ENCODE peak calls at places on chromosome 5, in six cellular contexts. D is progenitor cell of endocrine pancreas, R is AG09319, X is astrocyte of the spinal cord, P is kidney epithelial cell, H is lower lobe of right lung. K is an unnamed sample.

GRCh38 chr5:126805108-126805507 is 28.2 kb downstream of the LMNB1 start:
- DNase-seq in H (no peak), P (no peak), X (peak), D (no peak), R (peak), K (peak)

GRCh38 chr5:72159501-72159911 is 52.2 kb downstream of the MAP1B start:
- DNase-seq in X (peak), R (no peak), D (no peak), H (no peak), P (no peak), K (no peak)

GRCh38 chr5:38448553-38449350 is 107.7 kb downstream of the LIFR start:
- DNase-seq in D (no peak), X (no peak), P (no peak), R (no peak), H (no peak), K (no peak)

GRCh38 chr5:86909461-86909881 is 291.7 kb downstream of the COX7C start:
- DNase-seq in P (no peak), X (peak), D (no peak), H (no peak), R (no peak), K (peak)

GRCh38 chr5:149422429-149423286 is 43.6 kb upstream of the IL17B start:
- DNase-seq in X (peak), R (no peak), D (no peak), H (peak), P (no peak), K (no peak)

GRCh38 chr5:31581498-31582099 is 49.5 kb downstream of the C5orf22 start:
- DNase-seq in R (peak), X (peak), H (no peak), P (no peak), D (no peak), K (peak)

GRCh38 chr5:81265101-81265500 is 32.0 kb downstream of the CKMT2 start:
- DNase-seq in P (no peak), X (peak), H (no peak), D (no peak), R (no peak), K (no peak)

GRCh38 chr5:171316258-171317121 is 7.4 kb downstream of the TLX3 start:
- DNase-seq in D (no peak), P (no peak), R (no peak), X (peak), H (no peak), K (no peak)

GRCh38 chr5:175520321-175520720 is 42.0 kb downstream of the SFXN1 start:
- DNase-seq in D (no peak), P (no peak), H (no peak), R (no peak), X (no peak), K (no peak)

GRCh38 chr5:151382576-151382975 is 35.2 kb upstream of the SLC36A2 start:
- DNase-seq in H (no peak), D (no peak), R (no peak), P (no peak), X (no peak), K (peak)

GRCh38 chr5:95704150-95704549 is 21.4 kb upstream of the SPATA9 start:
- DNase-seq in R (no peak), H (no peak), D (no peak), P (no peak), X (no peak), K (no peak)

GRCh38 chr5:81542242-81542641 is 148.3 kb upstream of the ACOT12 start:
- DNase-seq in X (no peak), D (no peak), R (no peak), P (no peak), H (no peak), K (no peak)

GRCh38 chr5:74767579-74767913 is 497 bp downstream of the NSA2 start:
- DNase-seq in P (no peak), H (no peak), D (no peak), R (no peak), X (no peak), K (peak)

GRCh38 chr5:58849995-58850667 is 267.3 kb downstream of the RAB3C start:
- DNase-seq in H (peak), X (peak), D (peak), P (peak), R (no peak), K (peak)

GRCh38 chr5:20570486-20570885 is 582.5 kb upstream of the CDH18 start:
- DNase-seq in P (no peak), X (no peak), H (no peak), D (no peak), R (no peak), K (peak)

GRCh38 chr5:134975843-134976242 is 8.1 kb downstream of the CATSPER3 start:
- DNase-seq in H (no peak), D (no peak), X (no peak), P (no peak), R (no peak), K (no peak)

GRCh38 chr5:150604010-150604409 is 36.5 kb upstream of the SYNPO start:
- DNase-seq in D (no peak), R (no peak), H (peak), P (no peak), X (no peak), K (no peak)

GRCh38 chr5:10702040-10702629 is 58.9 kb downstream of the DAP start:
- DNase-seq in X (peak), D (no peak), H (no peak), R (peak), P (peak), K (peak)

GRCh38 chr5:181114844-181115778 is 15.9 kb downstream of the OR2V1 start:
- DNase-seq in X (peak), H (no peak), P (peak), D (no peak), R (no peak), K (peak)

GRCh38 chr5:1644810-1645571 is 121.2 kb upstream of the LPCAT1 start:
- DNase-seq in D (peak), H (peak), R (peak), X (peak), P (no peak), K (peak)

GRCh38 chr5:178642351-178642909 is 15.6 kb upstream of the CLK4 start:
- DNase-seq in R (peak), D (no peak), P (peak), X (peak), H (no peak), K (peak)

GRCh38 chr5:138489705-138490104 is 24.4 kb downstream of the EGR1 start:
- DNase-seq in R (no peak), P (no peak), D (no peak), X (no peak), H (no peak), K (no peak)

GRCh38 chr5:77843570-77844407 is 67.7 kb upstream of the TBCA start:
- DNase-seq in D (no peak), R (no peak), H (no peak), X (no peak), P (no peak), K (no peak)

GRCh38 chr5:106600803-106601202 is 1069.9 kb downstream of the EFNA5 start:
- DNase-seq in H (no peak), D (no peak), X (no peak), R (no peak), P (no peak), K (no peak)

GRCh38 chr5:35651002-35651756 is 33.5 kb downstream of the SPEF2 start:
- DNase-seq in P (no peak), H (no peak), D (no peak), R (peak), X (peak), K (peak)

GRCh38 chr5:17794201-17794600 is 159.9 kb downstream of the TAF11L14 start:
- DNase-seq in H (no peak), D (no peak), P (no peak), R (no peak), X (no peak), K (no peak)

GRCh38 chr5:68193481-68194036 is 22.0 kb upstream of the PIK3R1 start:
- DNase-seq in R (no peak), D (no peak), H (no peak), X (peak), P (no peak), K (no peak)

GRCh38 chr5:93267276-93267675 is 313.7 kb downstream of the NR2F1-AS1 start:
- DNase-seq in D (no peak), P (no peak), R (no peak), H (no peak), X (no peak), K (no peak)

GRCh38 chr5:103271570-103272289 is 13.2 kb downstream of the MACIR start:
- DNase-seq in R (no peak), P (no peak), H (no peak), D (no peak), X (peak), K (peak)

GRCh38 chr5:122415481-122416120 is 103.6 kb downstream of the SNCAIP start:
- DNase-seq in H (peak), X (peak), P (peak), R (no peak), D (peak), K (peak)

GRCh38 chr5:175567954-175568353 is 89.6 kb downstream of the SFXN1 start:
- DNase-seq in H (no peak), R (no peak), X (no peak), P (no peak), D (no peak), K (no peak)

GRCh38 chr5:38891563-38891962 is 45.8 kb downstream of the OSMR start:
- DNase-seq in P (no peak), D (no peak), R (no peak), X (no peak), H (no peak), K (no peak)

GRCh38 chr5:98111686-98112085 is 661.8 kb upstream of the RGMB start:
- DNase-seq in H (no peak), D (no peak), R (no peak), X (no peak), P (no peak), K (no peak)

GRCh38 chr5:54477941-54478478 is 22.5 kb downstream of the HSPB3 start:
- DNase-seq in H (no peak), R (no peak), P (no peak), D (no peak), X (no peak), K (no peak)

GRCh38 chr5:937151-937924 is 44.7 kb downstream of the TRIP13 start:
- DNase-seq in R (no peak), X (no peak), P (no peak), D (no peak), H (no peak), K (no peak)

GRCh38 chr5:138663561-138663960 is 88.4 kb upstream of the HSPA9 start:
- DNase-seq in D (no peak), H (no peak), R (no peak), P (no peak), X (no peak), K (no peak)

GRCh38 chr5:102421647-102422046 is 77.2 kb downstream of the SLCO6A1 start:
- DNase-seq in R (no peak), H (no peak), X (no peak), P (no peak), D (no peak), K (peak)

GRCh38 chr5:112186401-112186990 is 232.6 kb downstream of the EPB41L4A start:
- DNase-seq in P (no peak), R (peak), X (peak), D (no peak), H (no peak), K (peak)
- TF ChIP-seq CTCF in P (peak), R (peak), X (peak), D (peak), H (peak), K (peak)

GRCh38 chr5:167576928-167577327 is 714.5 kb upstream of the WWC1 start:
- DNase-seq in P (no peak), D (no peak), R (no peak), H (no peak), X (no peak), K (no peak)

GRCh38 chr5:167573274-167574127 is 717.9 kb upstream of the WWC1 start:
- DNase-seq in X (peak), P (peak), H (no peak), D (no peak), R (no peak), K (peak)

GRCh38 chr5:167574381-167574780 is 717.1 kb upstream of the WWC1 start:
- DNase-seq in H (no peak), P (no peak), R (no peak), X (no peak), D (no peak), K (no peak)

GRCh38 chr5:167577616-167578015 is 713.8 kb upstream of the WWC1 start:
- DNase-seq in X (no peak), H (no peak), D (no peak), R (no peak), P (no peak), K (no peak)

GRCh38 chr5:167576126-167576525 is 715.3 kb upstream of the WWC1 start:
- DNase-seq in X (peak), H (no peak), P (no peak), D (no peak), R (no peak), K (no peak)
- TF ChIP-seq CTCF in X (peak), H (no peak), P (no peak), D (no peak), R (peak), K (peak)

DNA sequence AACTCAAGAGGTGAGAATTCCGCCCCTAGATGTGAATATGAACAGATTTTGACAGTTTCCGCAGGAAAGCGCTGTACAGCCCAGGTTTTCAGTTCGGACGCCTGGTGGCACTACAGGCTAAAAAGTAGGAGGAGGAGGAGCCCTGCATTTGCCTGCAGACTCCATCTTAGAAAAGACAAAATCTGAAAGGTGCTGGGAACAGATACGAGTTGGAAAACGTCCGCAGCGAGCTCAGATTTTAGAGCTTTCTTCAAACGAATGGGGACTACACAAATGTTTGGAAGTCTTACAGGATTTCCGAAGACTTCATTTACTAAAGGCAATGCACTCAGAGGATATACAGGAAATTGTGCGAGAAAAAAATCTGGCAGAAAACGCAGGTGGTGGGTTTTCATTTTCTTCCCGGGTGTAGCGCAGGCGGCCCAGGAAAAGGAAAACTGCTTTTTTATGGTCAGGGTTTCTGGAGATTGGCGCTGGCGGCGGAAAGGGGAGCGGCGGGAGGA is 9.9 kb upstream of the PCDHB2 start:
- DNase-seq in P (peak), D (no peak), H (no peak), X (peak), R (no peak), K (peak)
- TF ChIP-seq CTCF in P (peak), D (peak), H (peak), X (no peak), R (peak), K (peak)

GRCh38 chr5:158773151-158773550 is 326.6 kb downstream of the EBF1 start:
- DNase-seq in X (no peak), H (no peak), R (no peak), P (no peak), D (no peak), K (no peak)

GRCh38 chr5:158769079-158769478 is 330.6 kb downstream of the EBF1 start:
- DNase-seq in D (no peak), H (no peak), X (no peak), P (no peak), R (no peak), K (no peak)

GRCh38 chr5:158769702-158770101 is 330.0 kb downstream of the EBF1 start:
- DNase-seq in D (no peak), R (peak), P (no peak), H (no peak), X (no peak), K (no peak)

GRCh38 chr5:158765407-158765806 is 334.3 kb downstream of the EBF1 start:
- DNase-seq in X (no peak), H (no peak), R (no peak), D (no peak), P (no peak), K (no peak)

DNA sequence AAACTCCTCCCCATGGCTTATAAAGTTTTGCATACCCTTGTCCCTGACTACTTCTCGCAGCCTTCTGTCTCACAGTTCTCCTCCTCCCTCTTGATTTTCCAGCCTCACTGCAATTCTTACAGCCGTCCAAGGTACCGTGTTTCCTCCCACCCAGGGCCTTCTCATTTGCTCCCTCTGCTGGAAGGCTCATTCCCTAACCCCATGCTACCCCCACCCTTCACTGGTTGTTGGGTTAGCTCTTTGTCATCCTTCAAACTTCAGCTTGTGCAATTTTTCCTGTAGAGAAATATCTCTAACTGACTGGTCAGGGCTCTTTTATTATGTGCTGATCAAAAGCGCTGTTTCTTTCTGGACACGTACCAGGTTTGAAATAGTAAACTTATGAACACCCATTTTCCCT is 329.2 kb downstream of the EBF1 start:
- DNase-seq in H (no peak), P (no peak), D (no peak), X (no peak), R (no peak), K (peak)
- TF ChIP-seq CTCF in H (no peak), P (peak), D (peak), X (no peak), R (no peak), K (no peak)

DNA sequence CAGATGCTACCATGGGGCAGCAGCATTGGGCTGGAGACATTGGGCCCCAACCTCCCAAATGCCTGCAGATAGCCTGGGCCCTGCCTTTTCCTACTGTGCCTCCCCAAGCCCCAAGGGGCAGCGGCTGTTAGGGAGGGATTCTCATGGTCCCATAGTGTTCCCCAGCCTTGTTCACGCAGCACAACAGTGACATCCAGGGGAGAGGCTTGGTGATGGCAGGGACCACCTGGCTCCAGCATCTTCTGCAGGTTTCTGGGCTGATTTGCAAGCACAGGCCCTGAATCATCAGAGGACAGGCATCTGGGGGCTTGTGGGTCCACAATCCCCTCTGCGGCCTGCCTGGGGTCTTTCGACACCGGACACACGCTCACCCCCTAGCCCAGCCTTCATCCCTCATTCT is 354.6 kb downstream of the SLIT3 start:
- DNase-seq in D (peak), H (no peak), P (no peak), X (no peak), R (no peak), K (peak)
- TF ChIP-seq CTCF in D (peak), H (no peak), P (peak), X (peak), R (peak), K (peak)

DNA sequence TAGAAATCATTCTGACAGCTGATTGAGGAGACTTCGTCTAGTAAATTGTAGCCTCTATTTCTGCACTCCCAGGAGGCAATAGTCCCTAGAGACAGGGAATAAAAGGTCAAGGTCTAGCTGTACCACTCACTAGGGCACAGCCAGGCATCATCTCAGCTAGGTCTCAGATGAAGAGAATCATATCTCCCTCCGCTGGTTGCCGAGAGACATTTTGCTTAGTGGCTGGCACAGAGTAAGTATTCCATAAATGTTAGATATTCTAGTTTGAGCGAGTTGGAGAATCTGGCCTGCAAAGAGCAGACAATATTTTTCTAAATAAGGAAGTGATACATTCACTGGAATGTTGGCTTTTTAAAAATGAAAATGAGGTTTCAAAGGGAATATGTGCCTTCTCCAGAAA is 180.4 kb upstream of the ACTBL2 start:
- DNase-seq in X (no peak), R (no peak), D (no peak), P (no peak), H (no peak), K (no peak)
- TF ChIP-seq CTCF in X (no peak), R (no peak), D (no peak), P (no peak), H (no peak), K (no peak)

GRCh38 chr5:55731848-55732247 is 6.0 kb upstream of the DDX4 start:
- DNase-seq in D (no peak), X (no peak), P (no peak), H (no peak), R (no peak), K (no peak)
- TF ChIP-seq CTCF in D (no peak), X (no peak), P (no peak), H (no peak), R (no peak), K (no peak)

GRCh38 chr5:145925353-145925752 is 11.0 kb upstream of the SH3RF2 start:
- DNase-seq in X (peak), D (no peak), P (peak), R (no peak), H (no peak), K (peak)
- TF ChIP-seq CTCF in X (no peak), D (no peak), P (no peak), R (no peak), H (no peak), K (no peak)